ENCODE peak calls at places on chromosomes 6 and 20, in five cellular contexts. One of them, this sample, is unnamed.

GRCh38 chr6:22783921-22784320 is 214.6 kb downstream of the HDGFL1 start:
- DNase-seq in hippocampal formation: no peak
- DNase-seq in Calu3: no peak
- DNase-seq in HS-5: no peak
- DNase-seq in astrocyte of the spinal cord: no peak
- DNase-seq in this sample: peak

GRCh38 chr6:37381579-37381978 is 27.8 kb downstream of the RNF8 start:
- DNase-seq in hippocampal formation: peak
- DNase-seq in Calu3: peak
- DNase-seq in HS-5: peak
- DNase-seq in astrocyte of the spinal cord: peak
- DNase-seq in this sample: peak

GRCh38 chr6:24270011-24270410 is 87.8 kb downstream of the DCDC2 start:
- DNase-seq in hippocampal formation: no peak
- DNase-seq in Calu3: peak
- DNase-seq in HS-5: no peak
- DNase-seq in astrocyte of the spinal cord: no peak
- DNase-seq in this sample: no peak

GRCh38 chr20:6058684-6059295 is 4.9 kb upstream of the LRRN4 start:
- DNase-seq in hippocampal formation: no peak
- DNase-seq in Calu3: no peak
- DNase-seq in HS-5: no peak
- DNase-seq in astrocyte of the spinal cord: no peak
- DNase-seq in this sample: no peak

GRCh38 chr6:85449818-85450577 is at the start of gene NT5E:
- DNase-seq in hippocampal formation: peak
- DNase-seq in Calu3: peak
- DNase-seq in HS-5: no peak
- DNase-seq in astrocyte of the spinal cord: peak
- DNase-seq in this sample: peak

GRCh38 chr6:170295519-170296422 is 4.9 kb upstream of the DLL1 start:
- DNase-seq in hippocampal formation: no peak
- DNase-seq in Calu3: no peak
- DNase-seq in HS-5: no peak
- DNase-seq in astrocyte of the spinal cord: no peak
- DNase-seq in this sample: no peak

GRCh38 chr6:89161326-89162046 is 15.6 kb downstream of the PM20D2 start:
- DNase-seq in hippocampal formation: no peak
- DNase-seq in Calu3: no peak
- DNase-seq in HS-5: no peak
- DNase-seq in astrocyte of the spinal cord: peak
- DNase-seq in this sample: no peak

GRCh38 chr6:158599635-158600034 is 39.7 kb downstream of the TMEM181 start:
- DNase-seq in hippocampal formation: no peak
- DNase-seq in Calu3: no peak
- DNase-seq in HS-5: no peak
- DNase-seq in astrocyte of the spinal cord: no peak
- DNase-seq in this sample: no peak

GRCh38 chr6:107735906-107736635 is 88.0 kb downstream of the SCML4 start:
- DNase-seq in hippocampal formation: no peak
- DNase-seq in Calu3: no peak
- DNase-seq in HS-5: no peak
- DNase-seq in astrocyte of the spinal cord: no peak
- DNase-seq in this sample: no peak

GRCh38 chr6:19424853-19425252 is 412.3 kb upstream of the ID4 start:
- DNase-seq in hippocampal formation: no peak
- DNase-seq in Calu3: no peak
- DNase-seq in HS-5: no peak
- DNase-seq in astrocyte of the spinal cord: no peak
- DNase-seq in this sample: no peak

GRCh38 chr6:125789167-125789566 is 1.6 kb upstream of the NCOA7 start:
- DNase-seq in hippocampal formation: no peak
- DNase-seq in Calu3: no peak
- DNase-seq in HS-5: no peak
- DNase-seq in astrocyte of the spinal cord: no peak
- DNase-seq in this sample: no peak

GRCh38 chr20:9838378-9839295 is at the start of gene PAK5:
- DNase-seq in hippocampal formation: peak
- DNase-seq in Calu3: peak
- DNase-seq in HS-5: no peak
- DNase-seq in astrocyte of the spinal cord: peak
- DNase-seq in this sample: peak

GRCh38 chr6:68026483-68026882 is 608.6 kb upstream of the ADGRB3 start:
- DNase-seq in hippocampal formation: no peak
- DNase-seq in Calu3: no peak
- DNase-seq in HS-5: no peak
- DNase-seq in astrocyte of the spinal cord: no peak
- DNase-seq in this sample: no peak